ENCODE peak calls at places on chromosomes 5 and 9, in four cellular contexts. B, Z, L and U are unnamed samples.

GRCh38 chr5:86983208-86983607 is 284.5 kb upstream of the RASA1 start:
- DNase-seq in B (no peak), L (no peak), Z (no peak), U (no peak)

GRCh38 chr9:4073371-4073770 is 226.5 kb downstream of the GLIS3 start:
- DNase-seq in B (peak), L (no peak), Z (peak), U (peak)

GRCh38 chr5:141419074-141419880 is 1.6 kb upstream of the PCDHGA11 start:
- DNase-seq in B (no peak), Z (no peak), L (no peak), U (no peak)

GRCh38 chr5:115336201-115336720 is 39.8 kb upstream of the CCDC112 start:
- DNase-seq in B (no peak), Z (no peak), L (no peak), U (no peak)

GRCh38 chr5:82894754-82895153 is 182.4 kb downstream of the TMEM167A start:
- DNase-seq in L (no peak), Z (no peak), B (no peak), U (no peak)

GRCh38 chr5:144549580-144549979 is 378.9 kb downstream of the KCTD16 start:
- DNase-seq in L (no peak), B (no peak), Z (no peak), U (no peak)

GRCh38 chr9:120873512-120873911 is 3.5 kb downstream of the PHF19 start:
- DNase-seq in Z (no peak), B (no peak), L (no peak), U (peak)

GRCh38 chr5:68384936-68385594 is 169.5 kb downstream of the PIK3R1 start:
- DNase-seq in L (no peak), B (no peak), Z (no peak), U (no peak)

GRCh38 chr5:149345892-149346222 is 558 bp downstream of the GRPEL2 start:
- DNase-seq in L (no peak), Z (no peak), B (peak), U (no peak)

DNA sequence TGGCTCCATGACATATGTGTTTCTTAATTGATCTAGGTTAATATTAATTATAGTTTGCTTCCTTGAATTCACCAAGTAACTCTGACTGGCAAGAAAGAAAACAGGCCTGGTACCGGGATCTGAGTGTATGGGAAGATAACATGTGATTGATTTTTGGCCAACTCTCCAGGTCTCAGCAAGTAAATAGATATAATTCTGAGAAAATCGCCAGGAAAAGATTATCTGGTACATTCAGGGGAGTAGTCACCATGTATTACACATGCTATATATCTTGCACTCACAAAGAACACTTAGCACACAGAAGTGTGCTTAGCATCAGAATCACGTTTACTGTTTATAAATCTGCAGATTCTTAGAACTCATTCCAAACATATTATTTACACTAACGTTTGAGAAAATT is 1758.6 kb upstream of the WWC1 start:
- DNase-seq in L (no peak), B (no peak), Z (no peak), U (no peak)
- TF ChIP-seq SP1 in L (no peak), B (no peak), Z (no peak), U (no peak)

GRCh38 chr9:134033516-134034214 is 8.4 kb downstream of the BRD3OS start:
- DNase-seq in Z (no peak), B (no peak), L (no peak), U (no peak)
- TF ChIP-seq ESRRA in Z (no peak), B (no peak), L (no peak), U (no peak)

DNA sequence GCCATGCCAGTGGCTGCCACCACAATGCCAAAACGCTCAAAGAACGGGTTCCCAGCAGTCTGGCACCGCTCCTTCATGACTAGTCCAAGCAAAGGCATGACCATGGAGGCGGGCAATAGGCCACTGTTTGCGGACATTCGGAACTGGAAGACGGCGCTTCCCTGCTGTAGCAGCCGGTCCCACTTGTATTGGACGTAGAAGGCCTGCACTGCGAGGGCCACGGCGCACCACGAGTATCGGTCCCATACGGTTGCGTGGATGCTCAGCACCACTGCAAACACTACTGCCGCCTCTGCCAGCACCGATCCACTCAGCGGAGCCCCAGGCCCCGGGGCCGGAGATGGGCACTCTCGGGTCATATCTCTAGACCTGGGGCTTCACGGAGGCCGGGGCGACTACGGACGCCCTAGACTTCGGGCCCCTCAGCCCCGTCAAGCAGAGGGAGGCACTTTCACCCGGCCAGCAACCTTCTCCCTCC is 419 bp downstream of the DOLK start:
- DNase-seq in Z (no peak), B (no peak), L (no peak), U (peak)
- TF ChIP-seq SP1 in Z (no peak), B (no peak), L (no peak), U (no peak)

GRCh38 chr9:6149315-6149714 is 66.3 kb upstream of the IL33 start:
- DNase-seq in L (no peak), B (no peak), Z (no peak), U (no peak)

GRCh38 chr9:6150483-6150882 is 65.1 kb upstream of the IL33 start:
- DNase-seq in Z (no peak), L (no peak), B (no peak), U (no peak)

GRCh38 chr9:6142816-6143454 is 72.7 kb upstream of the IL33 start:
- DNase-seq in L (no peak), Z (peak), B (no peak), U (no peak)

GRCh38 chr9:6144947-6145346 is 70.7 kb upstream of the IL33 start:
- DNase-seq in Z (no peak), L (no peak), B (no peak), U (no peak)

DNA sequence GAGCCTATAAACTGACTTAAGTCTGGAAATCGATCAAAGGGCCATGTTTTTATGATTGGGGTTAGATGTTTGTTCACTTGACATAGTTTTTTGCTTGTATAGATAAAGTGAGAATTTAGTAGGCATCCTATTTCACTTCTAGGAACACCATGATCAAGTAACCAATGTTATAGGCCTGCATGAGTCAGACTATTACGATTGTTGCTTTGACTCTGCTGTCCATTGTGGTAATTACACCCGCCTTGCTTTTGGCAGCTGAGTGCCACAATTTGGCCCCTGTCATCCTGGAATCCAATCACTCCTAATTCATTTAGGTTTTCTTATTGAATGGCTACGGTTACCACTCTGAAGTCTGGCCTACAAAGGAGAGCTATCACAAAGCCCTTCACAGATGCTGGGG is 67.8 kb upstream of the IL33 start:
- DNase-seq in L (no peak), Z (no peak), B (no peak), U (no peak)
- TF ChIP-seq ESRRA in L (no peak), Z (no peak), B (no peak), U (no peak)

GRCh38 chr5:65264420-65264819 is 217.3 kb downstream of the ADAMTS6 start:
- DNase-seq in L (no peak), B (no peak), Z (no peak), U (no peak)
- TF ChIP-seq SP1 in L (no peak), B (no peak), Z (no peak), U (no peak)

GRCh38 chr9:85469041-85469440 is 272.7 kb downstream of the AGTPBP1 start:
- DNase-seq in B (no peak), L (no peak), Z (no peak), U (no peak)

GRCh38 chr9:85466834-85467233 is 274.9 kb downstream of the AGTPBP1 start:
- DNase-seq in Z (no peak), L (no peak), B (no peak), U (no peak)

DNA sequence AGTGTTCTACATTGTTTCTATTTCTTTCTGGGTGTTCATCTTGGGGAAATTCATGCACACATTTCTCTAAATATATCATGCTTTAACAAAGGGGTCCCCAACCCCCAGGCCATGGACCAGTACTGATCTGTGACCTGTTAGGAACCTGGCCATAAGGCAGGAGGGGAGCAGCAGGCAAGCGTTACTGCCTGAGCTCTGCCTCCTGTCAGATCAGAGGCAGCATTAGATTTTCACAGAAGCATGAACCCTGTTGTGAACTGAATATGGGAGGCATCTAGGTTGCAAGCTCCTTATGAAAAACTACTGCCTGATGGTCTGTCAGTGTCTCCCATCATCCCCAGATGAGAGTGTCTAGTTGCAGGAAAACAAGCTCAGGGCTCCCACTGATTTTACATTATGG is 270.0 kb downstream of the AGTPBP1 start:
- DNase-seq in B (no peak), L (no peak), Z (no peak), U (no peak)
- TF ChIP-seq ESRRA in B (no peak), L (no peak), Z (no peak), U (no peak)

GRCh38 chr9:133127340-133127981 is 6.4 kb upstream of the RALGDS start:
- DNase-seq in L (no peak), Z (no peak), B (no peak), U (no peak)
- TF ChIP-seq SP1 in L (no peak), Z (no peak), B (no peak), U (no peak)

DNA sequence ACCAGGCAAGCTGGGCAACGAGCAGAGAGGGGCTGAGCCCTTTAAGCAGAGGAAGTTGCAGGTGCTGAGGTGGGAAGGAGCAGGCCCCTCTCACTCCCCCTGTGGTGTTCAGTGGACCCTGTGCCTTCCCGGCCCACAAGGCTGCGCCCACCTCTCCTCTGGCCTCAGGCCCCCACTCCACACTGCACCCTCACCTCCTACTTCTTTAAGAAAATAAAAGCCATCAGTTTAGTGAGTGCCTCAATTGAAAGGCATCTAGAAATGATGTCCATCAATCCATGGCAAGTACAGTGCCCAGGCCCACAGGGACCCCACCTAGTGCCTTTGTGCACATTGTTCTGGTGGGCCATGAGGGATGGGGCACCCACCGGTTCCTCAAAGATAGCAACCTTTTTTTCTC is 158.0 kb downstream of the PAX5 start:
- DNase-seq in Z (no peak), B (no peak), L (no peak), U (no peak)
- TF ChIP-seq ESRRA in Z (no peak), B (no peak), L (no peak), U (no peak)

GRCh38 chr5:113214026-113214425 is 220.8 kb downstream of the TSSK1B start:
- DNase-seq in L (no peak), B (no peak), Z (no peak), U (no peak)

GRCh38 chr5:113215401-113216060 is 219.3 kb downstream of the TSSK1B start:
- DNase-seq in Z (no peak), L (no peak), B (no peak), U (no peak)

GRCh38 chr5:113214606-113215323 is 220.0 kb downstream of the TSSK1B start:
- DNase-seq in Z (no peak), L (no peak), B (no peak), U (no peak)

GRCh38 chr5:113213551-113213971 is 221.2 kb downstream of the TSSK1B start:
- DNase-seq in L (no peak), Z (no peak), B (no peak), U (no peak)

GRCh38 chr5:113212244-113212920 is 222.4 kb downstream of the TSSK1B start:
- DNase-seq in B (no peak), Z (no peak), L (no peak), U (no peak)
- TF ChIP-seq SP1 in B (no peak), Z (no peak), L (no peak), U (no peak)

GRCh38 chr5:145680169-145680568 is 155.0 kb downstream of the PRELID2 start:
- DNase-seq in Z (no peak), B (peak), L (no peak), U (peak)
- TF ChIP-seq ESRRA in Z (no peak), B (no peak), L (no peak), U (no peak)